ENCODE peak calls at places on chromosomes 7 and 10, in eight cellular contexts. One of them, this sample, is unnamed.

GRCh38 chr7:155009570-155010157 is 6.7 kb upstream of the PAXIP1 start:
- DNase-seq in testis: no peak
- DNase-seq in stimulated activated CD4-positive, alpha-beta T cell treated with anti-CD3 and anti-CD28 coated beads, TNF-alpha, amount 100 ng/mL, for 4 hours: no peak
- DNase-seq in AG09319: no peak
- DNase-seq in GF-D8: no peak
- DNase-seq in naive thymus-derived CD8-positive, alpha-beta T cell: no peak
- DNase-seq in ovary: no peak
- DNase-seq in GM13977: peak; percentile 22
- DNase-seq in this sample: no peak

GRCh38 chr7:120981888-120982615 is 6.5 kb upstream of the CPED1 start:
- DNase-seq in stimulated activated CD4-positive, alpha-beta T cell treated with anti-CD3 and anti-CD28 coated beads, TNF-alpha, amount 100 ng/mL, for 4 hours: no peak
- DNase-seq in testis: no peak
- DNase-seq in AG09319: no peak
- DNase-seq in GF-D8: no peak
- DNase-seq in ovary: no peak
- DNase-seq in naive thymus-derived CD8-positive, alpha-beta T cell: no peak
- DNase-seq in GM13977: no peak
- DNase-seq in this sample: no peak

GRCh38 chr7:18086165-18087030 is 58.8 kb upstream of the PRPS1L1 start:
- DNase-seq in GM13977: peak; percentile 23
- DNase-seq in ovary: peak; percentile 13
- DNase-seq in AG09319: no peak
- DNase-seq in naive thymus-derived CD8-positive, alpha-beta T cell: no peak
- DNase-seq in testis: peak; percentile 36
- DNase-seq in stimulated activated CD4-positive, alpha-beta T cell treated with anti-CD3 and anti-CD28 coated beads, TNF-alpha, amount 100 ng/mL, for 4 hours: no peak
- DNase-seq in GF-D8: no peak
- DNase-seq in this sample: no peak

GRCh38 chr10:36602374-36602773 is 523.0 kb upstream of the ANKRD30A start:
- DNase-seq in GF-D8: no peak
- DNase-seq in GM13977: no peak
- DNase-seq in stimulated activated CD4-positive, alpha-beta T cell treated with anti-CD3 and anti-CD28 coated beads, TNF-alpha, amount 100 ng/mL, for 4 hours: no peak
- DNase-seq in testis: no peak
- DNase-seq in ovary: no peak
- DNase-seq in AG09319: peak; percentile 12
- DNase-seq in naive thymus-derived CD8-positive, alpha-beta T cell: no peak
- DNase-seq in this sample: no peak

GRCh38 chr10:24793648-24794379 is 70.1 kb upstream of the ARHGAP21 start:
- DNase-seq in stimulated activated CD4-positive, alpha-beta T cell treated with anti-CD3 and anti-CD28 coated beads, TNF-alpha, amount 100 ng/mL, for 4 hours: no peak
- DNase-seq in testis: no peak
- DNase-seq in naive thymus-derived CD8-positive, alpha-beta T cell: no peak
- DNase-seq in AG09319: no peak
- DNase-seq in GM13977: no peak
- DNase-seq in GF-D8: no peak
- DNase-seq in ovary: no peak
- DNase-seq in this sample: no peak

GRCh38 chr7:1235501-1236131 is 2.9 kb downstream of the UNCX start:
- DNase-seq in naive thymus-derived CD8-positive, alpha-beta T cell: no peak
- DNase-seq in GM13977: no peak
- DNase-seq in testis: no peak
- DNase-seq in stimulated activated CD4-positive, alpha-beta T cell treated with anti-CD3 and anti-CD28 coated beads, TNF-alpha, amount 100 ng/mL, for 4 hours: no peak
- DNase-seq in AG09319: no peak
- DNase-seq in GF-D8: peak; percentile 55
- DNase-seq in ovary: no peak
- DNase-seq in this sample: no peak

GRCh38 chr10:17445400-17445998 is 8.9 kb downstream of the ST8SIA6 start:
- DNase-seq in ovary: no peak
- DNase-seq in testis: no peak
- DNase-seq in stimulated activated CD4-positive, alpha-beta T cell treated with anti-CD3 and anti-CD28 coated beads, TNF-alpha, amount 100 ng/mL, for 4 hours: no peak
- DNase-seq in naive thymus-derived CD8-positive, alpha-beta T cell: no peak
- DNase-seq in GM13977: no peak
- DNase-seq in GF-D8: no peak
- DNase-seq in AG09319: no peak
- DNase-seq in this sample: no peak

GRCh38 chr7:80740778-80741545 is 102.5 kb downstream of the CD36 start:
- DNase-seq in AG09319: peak; percentile 11
- DNase-seq in stimulated activated CD4-positive, alpha-beta T cell treated with anti-CD3 and anti-CD28 coated beads, TNF-alpha, amount 100 ng/mL, for 4 hours: no peak
- DNase-seq in GF-D8: no peak
- DNase-seq in testis: no peak
- DNase-seq in naive thymus-derived CD8-positive, alpha-beta T cell: no peak
- DNase-seq in ovary: no peak
- DNase-seq in GM13977: no peak
- DNase-seq in this sample: no peak

GRCh38 chr10:3737811-3738311 is 47.1 kb downstream of the KLF6 start:
- DNase-seq in ovary: no peak
- DNase-seq in naive thymus-derived CD8-positive, alpha-beta T cell: no peak
- DNase-seq in testis: no peak
- DNase-seq in AG09319: no peak
- DNase-seq in stimulated activated CD4-positive, alpha-beta T cell treated with anti-CD3 and anti-CD28 coated beads, TNF-alpha, amount 100 ng/mL, for 4 hours: no peak
- DNase-seq in GM13977: no peak
- DNase-seq in GF-D8: no peak
- DNase-seq in this sample: no peak

GRCh38 chr7:127809285-127809702 is 157.3 kb downstream of the SND1 start:
- DNase-seq in naive thymus-derived CD8-positive, alpha-beta T cell: no peak
- DNase-seq in ovary: no peak
- DNase-seq in testis: no peak
- DNase-seq in stimulated activated CD4-positive, alpha-beta T cell treated with anti-CD3 and anti-CD28 coated beads, TNF-alpha, amount 100 ng/mL, for 4 hours: no peak
- DNase-seq in GF-D8: no peak
- DNase-seq in GM13977: no peak
- DNase-seq in AG09319: no peak
- DNase-seq in this sample: no peak

GRCh38 chr7:37218956-37219355 is 229.7 kb downstream of the ELMO1 start:
- DNase-seq in GM13977: no peak
- DNase-seq in ovary: no peak
- DNase-seq in naive thymus-derived CD8-positive, alpha-beta T cell: no peak
- DNase-seq in GF-D8: no peak
- DNase-seq in testis: no peak
- DNase-seq in AG09319: no peak
- DNase-seq in stimulated activated CD4-positive, alpha-beta T cell treated with anti-CD3 and anti-CD28 coated beads, TNF-alpha, amount 100 ng/mL, for 4 hours: no peak
- DNase-seq in this sample: no peak

GRCh38 chr7:53383131-53383530 is 347.7 kb downstream of the POM121L12 start:
- DNase-seq in ovary: no peak
- DNase-seq in GF-D8: no peak
- DNase-seq in AG09319: no peak
- DNase-seq in stimulated activated CD4-positive, alpha-beta T cell treated with anti-CD3 and anti-CD28 coated beads, TNF-alpha, amount 100 ng/mL, for 4 hours: no peak
- DNase-seq in testis: no peak
- DNase-seq in naive thymus-derived CD8-positive, alpha-beta T cell: no peak
- DNase-seq in GM13977: no peak
- DNase-seq in this sample: no peak